ENCODE peak calls at places on chromosome 3, in eight cellular contexts. One of them, this sample, is unnamed.

GRCh38 chr3:93843981-93844380 is 129.7 kb downstream of the PROS1 start:
- DNase-seq in T-helper 9 cell: no peak
- DNase-seq in stimulated activated CD4-positive, alpha-beta T cell treated with anti-CD3 and anti-CD28 coated beads, TNF-alpha, amount 100 ng/mL, for 24 hours: no peak
- DNase-seq in cardiac muscle cell: no peak
- DNase-seq in HTR-8/SVneo: peak; percentile 26
- DNase-seq in GF-D8: no peak
- DNase-seq in ELF-1: peak; percentile 23
- DNase-seq in stimulated activated CD8-positive, alpha-beta memory T cell treated with anti-CD3 and anti-CD28 coated beads, Interleukin-7, amount 100 ng/mL, for 24 hours: no peak
- DNase-seq in this sample: peak; percentile 7

GRCh38 chr3:182738583-182739514 is 54.5 kb upstream of the ATP11B start:
- DNase-seq in T-helper 9 cell: no peak
- DNase-seq in stimulated activated CD4-positive, alpha-beta T cell treated with anti-CD3 and anti-CD28 coated beads, TNF-alpha, amount 100 ng/mL, for 24 hours: no peak
- DNase-seq in cardiac muscle cell: no peak
- DNase-seq in HTR-8/SVneo: no peak
- DNase-seq in GF-D8: no peak
- DNase-seq in ELF-1: peak; percentile 43
- DNase-seq in stimulated activated CD8-positive, alpha-beta memory T cell treated with anti-CD3 and anti-CD28 coated beads, Interleukin-7, amount 100 ng/mL, for 24 hours: no peak
- DNase-seq in this sample: no peak

GRCh38 chr3:195259564-195260285 is 11.2 kb downstream of the XXYLT1 start:
- DNase-seq in T-helper 9 cell: peak; percentile 88
- DNase-seq in stimulated activated CD4-positive, alpha-beta T cell treated with anti-CD3 and anti-CD28 coated beads, TNF-alpha, amount 100 ng/mL, for 24 hours: peak; percentile 84
- DNase-seq in cardiac muscle cell: peak; percentile 93
- DNase-seq in HTR-8/SVneo: peak; percentile 95
- DNase-seq in GF-D8: peak; percentile 94
- DNase-seq in ELF-1: peak; percentile 94
- DNase-seq in stimulated activated CD8-positive, alpha-beta memory T cell treated with anti-CD3 and anti-CD28 coated beads, Interleukin-7, amount 100 ng/mL, for 24 hours: peak; percentile 78
- DNase-seq in this sample: peak; percentile 78

GRCh38 chr3:175404026-175404425 is 544.9 kb downstream of the NAALADL2 start:
- DNase-seq in T-helper 9 cell: no peak
- DNase-seq in stimulated activated CD4-positive, alpha-beta T cell treated with anti-CD3 and anti-CD28 coated beads, TNF-alpha, amount 100 ng/mL, for 24 hours: no peak
- DNase-seq in cardiac muscle cell: no peak
- DNase-seq in HTR-8/SVneo: no peak
- DNase-seq in GF-D8: no peak
- DNase-seq in ELF-1: no peak
- DNase-seq in stimulated activated CD8-positive, alpha-beta memory T cell treated with anti-CD3 and anti-CD28 coated beads, Interleukin-7, amount 100 ng/mL, for 24 hours: no peak
- DNase-seq in this sample: no peak

GRCh38 chr3:154122096-154122911 is 1.1 kb downstream of the ARHGEF26 start:
- DNase-seq in T-helper 9 cell: no peak
- DNase-seq in stimulated activated CD4-positive, alpha-beta T cell treated with anti-CD3 and anti-CD28 coated beads, TNF-alpha, amount 100 ng/mL, for 24 hours: peak; percentile 3
- DNase-seq in cardiac muscle cell: peak; percentile 20
- DNase-seq in HTR-8/SVneo: no peak
- DNase-seq in GF-D8: no peak
- DNase-seq in ELF-1: no peak
- DNase-seq in stimulated activated CD8-positive, alpha-beta memory T cell treated with anti-CD3 and anti-CD28 coated beads, Interleukin-7, amount 100 ng/mL, for 24 hours: no peak
- DNase-seq in this sample: no peak

GRCh38 chr3:127791221-127791913 is 30.9 kb downstream of the MGLL start:
- DNase-seq in T-helper 9 cell: no peak
- DNase-seq in stimulated activated CD4-positive, alpha-beta T cell treated with anti-CD3 and anti-CD28 coated beads, TNF-alpha, amount 100 ng/mL, for 24 hours: peak; percentile 7
- DNase-seq in cardiac muscle cell: peak; percentile 41
- DNase-seq in HTR-8/SVneo: peak; percentile 62
- DNase-seq in GF-D8: peak; percentile 35
- DNase-seq in ELF-1: peak; percentile 81
- DNase-seq in stimulated activated CD8-positive, alpha-beta memory T cell treated with anti-CD3 and anti-CD28 coated beads, Interleukin-7, amount 100 ng/mL, for 24 hours: no peak
- DNase-seq in this sample: peak; percentile 76

GRCh38 chr3:136898549-136898948 is 36.5 kb downstream of the NCK1 start:
- DNase-seq in T-helper 9 cell: no peak
- DNase-seq in stimulated activated CD4-positive, alpha-beta T cell treated with anti-CD3 and anti-CD28 coated beads, TNF-alpha, amount 100 ng/mL, for 24 hours: no peak
- DNase-seq in cardiac muscle cell: no peak
- DNase-seq in HTR-8/SVneo: no peak
- DNase-seq in GF-D8: no peak
- DNase-seq in ELF-1: no peak
- DNase-seq in stimulated activated CD8-positive, alpha-beta memory T cell treated with anti-CD3 and anti-CD28 coated beads, Interleukin-7, amount 100 ng/mL, for 24 hours: no peak
- DNase-seq in this sample: no peak

GRCh38 chr3:14234197-14235002 is 55.8 kb downstream of the LSM3 start:
- DNase-seq in T-helper 9 cell: no peak
- DNase-seq in stimulated activated CD4-positive, alpha-beta T cell treated with anti-CD3 and anti-CD28 coated beads, TNF-alpha, amount 100 ng/mL, for 24 hours: no peak
- DNase-seq in cardiac muscle cell: no peak
- DNase-seq in HTR-8/SVneo: no peak
- DNase-seq in GF-D8: no peak
- DNase-seq in ELF-1: no peak
- DNase-seq in stimulated activated CD8-positive, alpha-beta memory T cell treated with anti-CD3 and anti-CD28 coated beads, Interleukin-7, amount 100 ng/mL, for 24 hours: no peak
- DNase-seq in this sample: no peak

GRCh38 chr3:28317438-28318022 is 31.0 kb upstream of the ZCWPW2 start:
- DNase-seq in T-helper 9 cell: no peak
- DNase-seq in stimulated activated CD4-positive, alpha-beta T cell treated with anti-CD3 and anti-CD28 coated beads, TNF-alpha, amount 100 ng/mL, for 24 hours: no peak
- DNase-seq in cardiac muscle cell: peak; percentile 58
- DNase-seq in HTR-8/SVneo: peak; percentile 22
- DNase-seq in GF-D8: no peak
- DNase-seq in ELF-1: no peak
- DNase-seq in stimulated activated CD8-positive, alpha-beta memory T cell treated with anti-CD3 and anti-CD28 coated beads, Interleukin-7, amount 100 ng/mL, for 24 hours: no peak
- DNase-seq in this sample: no peak

GRCh38 chr3:156174229-156174847 is 54.0 kb downstream of the KCNAB1 start:
- DNase-seq in T-helper 9 cell: no peak
- DNase-seq in stimulated activated CD4-positive, alpha-beta T cell treated with anti-CD3 and anti-CD28 coated beads, TNF-alpha, amount 100 ng/mL, for 24 hours: no peak
- DNase-seq in cardiac muscle cell: peak; percentile 41
- DNase-seq in HTR-8/SVneo: peak; percentile 21
- DNase-seq in GF-D8: no peak
- DNase-seq in ELF-1: no peak
- DNase-seq in stimulated activated CD8-positive, alpha-beta memory T cell treated with anti-CD3 and anti-CD28 coated beads, Interleukin-7, amount 100 ng/mL, for 24 hours: no peak
- DNase-seq in this sample: peak; percentile 13

GRCh38 chr3:129365779-129366178 is 62.7 kb downstream of the EFCAB12 start:
- DNase-seq in T-helper 9 cell: no peak
- DNase-seq in stimulated activated CD4-positive, alpha-beta T cell treated with anti-CD3 and anti-CD28 coated beads, TNF-alpha, amount 100 ng/mL, for 24 hours: no peak
- DNase-seq in cardiac muscle cell: no peak
- DNase-seq in HTR-8/SVneo: no peak
- DNase-seq in GF-D8: no peak
- DNase-seq in ELF-1: no peak
- DNase-seq in stimulated activated CD8-positive, alpha-beta memory T cell treated with anti-CD3 and anti-CD28 coated beads, Interleukin-7, amount 100 ng/mL, for 24 hours: no peak
- DNase-seq in this sample: no peak

GRCh38 chr3:32376098-32376497 is 15.6 kb upstream of the CMTM7 start:
- DNase-seq in T-helper 9 cell: no peak
- DNase-seq in stimulated activated CD4-positive, alpha-beta T cell treated with anti-CD3 and anti-CD28 coated beads, TNF-alpha, amount 100 ng/mL, for 24 hours: no peak
- DNase-seq in cardiac muscle cell: no peak
- DNase-seq in HTR-8/SVneo: no peak
- DNase-seq in GF-D8: no peak
- DNase-seq in ELF-1: no peak
- DNase-seq in stimulated activated CD8-positive, alpha-beta memory T cell treated with anti-CD3 and anti-CD28 coated beads, Interleukin-7, amount 100 ng/mL, for 24 hours: no peak
- DNase-seq in this sample: no peak

GRCh38 chr3:156120528-156121251 is at the start of gene KCNAB1:
- DNase-seq in T-helper 9 cell: no peak
- DNase-seq in stimulated activated CD4-positive, alpha-beta T cell treated with anti-CD3 and anti-CD28 coated beads, TNF-alpha, amount 100 ng/mL, for 24 hours: no peak
- DNase-seq in cardiac muscle cell: no peak
- DNase-seq in HTR-8/SVneo: no peak
- DNase-seq in GF-D8: no peak
- DNase-seq in ELF-1: peak; percentile 23
- DNase-seq in stimulated activated CD8-positive, alpha-beta memory T cell treated with anti-CD3 and anti-CD28 coated beads, Interleukin-7, amount 100 ng/mL, for 24 hours: no peak
- DNase-seq in this sample: no peak

GRCh38 chr3:78804251-78805037 is 963.4 kb downstream of the ROBO1 start:
- DNase-seq in T-helper 9 cell: no peak
- DNase-seq in stimulated activated CD4-positive, alpha-beta T cell treated with anti-CD3 and anti-CD28 coated beads, TNF-alpha, amount 100 ng/mL, for 24 hours: no peak
- DNase-seq in cardiac muscle cell: no peak
- DNase-seq in HTR-8/SVneo: no peak
- DNase-seq in GF-D8: no peak
- DNase-seq in ELF-1: peak; percentile 3
- DNase-seq in stimulated activated CD8-positive, alpha-beta memory T cell treated with anti-CD3 and anti-CD28 coated beads, Interleukin-7, amount 100 ng/mL, for 24 hours: no peak
- DNase-seq in this sample: no peak

GRCh38 chr3:4981160-4981687 is 2.0 kb downstream of the BHLHE40 start:
- DNase-seq in T-helper 9 cell: no peak
- DNase-seq in stimulated activated CD4-positive, alpha-beta T cell treated with anti-CD3 and anti-CD28 coated beads, TNF-alpha, amount 100 ng/mL, for 24 hours: no peak
- DNase-seq in cardiac muscle cell: no peak
- DNase-seq in HTR-8/SVneo: no peak
- DNase-seq in GF-D8: no peak
- DNase-seq in ELF-1: no peak
- DNase-seq in stimulated activated CD8-positive, alpha-beta memory T cell treated with anti-CD3 and anti-CD28 coated beads, Interleukin-7, amount 100 ng/mL, for 24 hours: no peak
- DNase-seq in this sample: no peak

GRCh38 chr3:108887777-108888176 is 65.2 kb downstream of the TRAT1 start:
- DNase-seq in T-helper 9 cell: no peak
- DNase-seq in stimulated activated CD4-positive, alpha-beta T cell treated with anti-CD3 and anti-CD28 coated beads, TNF-alpha, amount 100 ng/mL, for 24 hours: no peak
- DNase-seq in cardiac muscle cell: no peak
- DNase-seq in HTR-8/SVneo: no peak
- DNase-seq in GF-D8: no peak
- DNase-seq in ELF-1: peak; percentile 1
- DNase-seq in stimulated activated CD8-positive, alpha-beta memory T cell treated with anti-CD3 and anti-CD28 coated beads, Interleukin-7, amount 100 ng/mL, for 24 hours: no peak
- DNase-seq in this sample: no peak

GRCh38 chr3:71786551-71786950 is 1.6 kb upstream of the PROK2 start:
- DNase-seq in T-helper 9 cell: no peak
- DNase-seq in stimulated activated CD4-positive, alpha-beta T cell treated with anti-CD3 and anti-CD28 coated beads, TNF-alpha, amount 100 ng/mL, for 24 hours: no peak
- DNase-seq in cardiac muscle cell: no peak
- DNase-seq in HTR-8/SVneo: no peak
- DNase-seq in GF-D8: no peak
- DNase-seq in ELF-1: no peak
- DNase-seq in stimulated activated CD8-positive, alpha-beta memory T cell treated with anti-CD3 and anti-CD28 coated beads, Interleukin-7, amount 100 ng/mL, for 24 hours: no peak
- DNase-seq in this sample: no peak

GRCh38 chr3:62453448-62453847 is 80.1 kb upstream of the FEZF2 start:
- DNase-seq in T-helper 9 cell: no peak
- DNase-seq in stimulated activated CD4-positive, alpha-beta T cell treated with anti-CD3 and anti-CD28 coated beads, TNF-alpha, amount 100 ng/mL, for 24 hours: no peak
- DNase-seq in cardiac muscle cell: no peak
- DNase-seq in HTR-8/SVneo: no peak
- DNase-seq in GF-D8: no peak
- DNase-seq in ELF-1: no peak
- DNase-seq in stimulated activated CD8-positive, alpha-beta memory T cell treated with anti-CD3 and anti-CD28 coated beads, Interleukin-7, amount 100 ng/mL, for 24 hours: no peak
- DNase-seq in this sample: no peak

GRCh38 chr3:145125307-145125706 is 1035.7 kb downstream of the PLOD2 start:
- DNase-seq in T-helper 9 cell: no peak
- DNase-seq in stimulated activated CD4-positive, alpha-beta T cell treated with anti-CD3 and anti-CD28 coated beads, TNF-alpha, amount 100 ng/mL, for 24 hours: no peak
- DNase-seq in cardiac muscle cell: no peak
- DNase-seq in HTR-8/SVneo: no peak
- DNase-seq in GF-D8: no peak
- DNase-seq in ELF-1: no peak
- DNase-seq in stimulated activated CD8-positive, alpha-beta memory T cell treated with anti-CD3 and anti-CD28 coated beads, Interleukin-7, amount 100 ng/mL, for 24 hours: no peak
- DNase-seq in this sample: no peak

GRCh38 chr3:112013058-112013783 is 14.5 kb downstream of the TAGLN3 start:
- DNase-seq in T-helper 9 cell: peak; percentile 25
- DNase-seq in stimulated activated CD4-positive, alpha-beta T cell treated with anti-CD3 and anti-CD28 coated beads, TNF-alpha, amount 100 ng/mL, for 24 hours: peak; percentile 60
- DNase-seq in cardiac muscle cell: peak; percentile 86
- DNase-seq in HTR-8/SVneo: peak; percentile 51
- DNase-seq in GF-D8: no peak
- DNase-seq in ELF-1: peak; percentile 77
- DNase-seq in stimulated activated CD8-positive, alpha-beta memory T cell treated with anti-CD3 and anti-CD28 coated beads, Interleukin-7, amount 100 ng/mL, for 24 hours: no peak
- DNase-seq in this sample: peak; percentile 55

GRCh38 chr3:72722930-72723726 is 125.1 kb downstream of the SHQ1 start:
- DNase-seq in T-helper 9 cell: no peak
- DNase-seq in stimulated activated CD4-positive, alpha-beta T cell treated with anti-CD3 and anti-CD28 coated beads, TNF-alpha, amount 100 ng/mL, for 24 hours: no peak
- DNase-seq in cardiac muscle cell: no peak
- DNase-seq in HTR-8/SVneo: peak; percentile 66
- DNase-seq in GF-D8: no peak
- DNase-seq in ELF-1: peak; percentile 43
- DNase-seq in stimulated activated CD8-positive, alpha-beta memory T cell treated with anti-CD3 and anti-CD28 coated beads, Interleukin-7, amount 100 ng/mL, for 24 hours: no peak
- DNase-seq in this sample: no peak

GRCh38 chr3:148902173-148902791 is 37.2 kb downstream of the CPA3 start:
- DNase-seq in T-helper 9 cell: no peak
- DNase-seq in stimulated activated CD4-positive, alpha-beta T cell treated with anti-CD3 and anti-CD28 coated beads, TNF-alpha, amount 100 ng/mL, for 24 hours: no peak
- DNase-seq in cardiac muscle cell: no peak
- DNase-seq in HTR-8/SVneo: peak; percentile 73
- DNase-seq in GF-D8: no peak
- DNase-seq in ELF-1: no peak
- DNase-seq in stimulated activated CD8-positive, alpha-beta memory T cell treated with anti-CD3 and anti-CD28 coated beads, Interleukin-7, amount 100 ng/mL, for 24 hours: no peak
- DNase-seq in this sample: no peak

GRCh38 chr3:157201648-157202278 is 41.8 kb upstream of the CCNL1 start:
- DNase-seq in T-helper 9 cell: no peak
- DNase-seq in stimulated activated CD4-positive, alpha-beta T cell treated with anti-CD3 and anti-CD28 coated beads, TNF-alpha, amount 100 ng/mL, for 24 hours: no peak
- DNase-seq in cardiac muscle cell: peak; percentile 44
- DNase-seq in HTR-8/SVneo: peak; percentile 48
- DNase-seq in GF-D8: peak; percentile 39
- DNase-seq in ELF-1: no peak
- DNase-seq in stimulated activated CD8-positive, alpha-beta memory T cell treated with anti-CD3 and anti-CD28 coated beads, Interleukin-7, amount 100 ng/mL, for 24 hours: no peak
- DNase-seq in this sample: no peak

GRCh38 chr3:126536126-126536525 is 12.2 kb downstream of the CHST13 start:
- DNase-seq in T-helper 9 cell: no peak
- DNase-seq in stimulated activated CD4-positive, alpha-beta T cell treated with anti-CD3 and anti-CD28 coated beads, TNF-alpha, amount 100 ng/mL, for 24 hours: no peak
- DNase-seq in cardiac muscle cell: no peak
- DNase-seq in HTR-8/SVneo: no peak
- DNase-seq in GF-D8: no peak
- DNase-seq in ELF-1: no peak
- DNase-seq in stimulated activated CD8-positive, alpha-beta memory T cell treated with anti-CD3 and anti-CD28 coated beads, Interleukin-7, amount 100 ng/mL, for 24 hours: no peak
- DNase-seq in this sample: no peak

This sample was measured in AG04450.